ENCODE peak calls at places on chromosomes 7 and 10, in four cellular contexts. A is H1, G is IMR-90, I is mesendoderm. D is an unnamed sample.
A peak's percentile ranks its signal among the peaks of the same experiment; 100 is the strongest.

GRCh38 chr10:79322616-79323566 is 24.4 kb upstream of the PPIF start:
- DNase-seq in G (peak; percentile 92), A (no peak), I (no peak), D (no peak)

GRCh38 chr7:76011437-76011836 is 17.0 kb upstream of the TMEM120A start:
- DNase-seq in G (peak; percentile 90), A (no peak), I (no peak), D (no peak)

GRCh38 chr7:106487892-106488291 is 173.1 kb downstream of the CCDC71L start:
- DNase-seq in I (no peak), G (no peak), A (no peak), D (no peak)

GRCh38 chr10:62108768-62109430 is 159.7 kb downstream of the RTKN2 start:
- DNase-seq in I (no peak), G (no peak), A (no peak), D (no peak)

GRCh38 chr7:70738486-70738885 is 393.5 kb upstream of the GALNT17 start:
- DNase-seq in I (no peak), A (no peak), G (no peak), D (no peak)

GRCh38 chr10:18713077-18713476 is 53.8 kb downstream of the ARL5B start:
- DNase-seq in G (peak; percentile 92), I (peak; percentile 10), A (no peak), D (no peak)

GRCh38 chr10:30812018-30812851 is 182.7 kb upstream of the LYZL2 start:
- DNase-seq in I (no peak), A (no peak), G (peak; percentile 95), D (no peak)

GRCh38 chr7:117285821-117286220 is 37.0 kb downstream of the WNT2 start:
- DNase-seq in G (peak; percentile 59), I (no peak), A (no peak), D (no peak)

GRCh38 chr10:3805791-3806381 is 20.9 kb upstream of the KLF6 start:
- DNase-seq in G (peak; percentile 77), I (peak; percentile 98), A (no peak), D (peak; percentile 69)

GRCh38 chr10:101230185-101230917 is 1.1 kb upstream of the LBX1 start:
- DNase-seq in A (no peak), G (no peak), I (no peak), D (no peak)

GRCh38 chr10:105800626-105801025 is 1159.5 kb downstream of the SORCS3 start:
- DNase-seq in A (no peak), G (no peak), I (peak; percentile 11), D (no peak)

GRCh38 chr7:151851782-151852181 is 25.1 kb downstream of the PRKAG2 start:
- DNase-seq in I (no peak), A (no peak), G (no peak), D (no peak)

GRCh38 chr7:105999256-105999655 is 36.2 kb downstream of the CDHR3 start:
- DNase-seq in I (no peak), A (no peak), G (no peak), D (no peak)

GRCh38 chr10:17227367-17228080 is 517 bp upstream of the VIM start:
- DNase-seq in G (peak; percentile 39), I (peak; percentile 37), A (no peak), D (no peak)

GRCh38 chr10:987635-987905 is 664 bp upstream of the GTPBP4 start:
- DNase-seq in I (peak; percentile 41), G (peak; percentile 35), A (no peak), D (peak; percentile 28)

GRCh38 chr10:63757067-63757466 is 235.9 kb downstream of the REEP3 start:
- DNase-seq in G (no peak), A (no peak), I (no peak), D (no peak)

GRCh38 chr10:2835950-2836349 is 231.4 kb upstream of the PFKP start:
- DNase-seq in G (no peak), A (no peak), I (no peak), D (no peak)

GRCh38 chr10:133226251-133226808 is 3.7 kb upstream of the UTF1 start:
- DNase-seq in G (no peak), A (no peak), I (no peak), D (no peak)

GRCh38 chr7:129452589-129453231 is 18.5 kb downstream of the STRIP2 start:
- DNase-seq in A (no peak), G (no peak), I (no peak), D (no peak)

GRCh38 chr7:55555160-55555559 is 17.1 kb downstream of the VOPP1 start:
- DNase-seq in A (no peak), I (no peak), G (no peak), D (peak; percentile 59)

GRCh38 chr10:4023997-4024396 is 239.0 kb upstream of the KLF6 start:
- DNase-seq in A (no peak), I (no peak), G (peak; percentile 27), D (no peak)

GRCh38 chr10:4391683-4392082 is 434.3 kb upstream of the AKR1E2 start:
- DNase-seq in I (peak; percentile 83), A (peak; percentile 59), G (no peak), D (no peak)

GRCh38 chr7:47902013-47902412 is 46.3 kb downstream of the PKD1L1 start:
- DNase-seq in G (no peak), A (no peak), I (no peak), D (no peak)

GRCh38 chr10:131512852-131513251 is 201.3 kb upstream of the TCERG1L start:
- DNase-seq in G (no peak), I (no peak), A (no peak), D (no peak)

GRCh38 chr7:157544226-157544625 is 207.4 kb downstream of the DNAJB6 start:
- DNase-seq in I (no peak), G (no peak), A (no peak), D (no peak)

GRCh38 chr7:138834583-138834982 is 36.6 kb upstream of the ATP6V0A4 start:
- DNase-seq in G (no peak), A (no peak), I (no peak), D (no peak)

GRCh38 chr7:11605749-11606148 is 226.2 kb downstream of the THSD7A start:
- DNase-seq in I (no peak), A (no peak), G (no peak), D (no peak)

GRCh38 chr10:29736325-29737208 is 101.8 kb upstream of the SVIL start:
- DNase-seq in I (peak; percentile 79), G (peak; percentile 55), A (peak; percentile 74), D (peak; percentile 68)

GRCh38 chr7:159098795-159099194 is 45.9 kb downstream of the VIPR2 start:
- DNase-seq in G (no peak), I (no peak), A (peak; percentile 33), D (peak; percentile 25)

GRCh38 chr10:29621161-29621560 is 13.6 kb downstream of the SVIL start:
- DNase-seq in G (peak; percentile 19), I (peak; percentile 90), A (no peak), D (no peak)

GRCh38 chr7:129295015-129295423 is 70.2 kb downstream of the AHCYL2 start:
- DNase-seq in A (no peak), G (peak; percentile 58), I (no peak), D (no peak)

GRCh38 chr10:24851595-24851994 is 100.8 kb downstream of the PRTFDC1 start:
- DNase-seq in G (peak; percentile 54), I (no peak), A (no peak), D (no peak)

GRCh38 chr7:30840176-30841024 is 69.2 kb downstream of the MINDY4 start:
- DNase-seq in A (no peak), I (no peak), G (no peak), D (no peak)

GRCh38 chr10:83212632-83213349 is 926.5 kb upstream of the GHITM start:
- DNase-seq in I (peak; percentile 22), A (no peak), G (no peak), D (no peak)

GRCh38 chr10:53719658-53720057 is 947.1 kb upstream of the MBL2 start:
- DNase-seq in A (no peak), G (no peak), I (no peak), D (no peak)
- H4K5ac ChIP-seq in A (no peak overlapping the region), G (no peak overlapping the region), I (no peak overlapping the region), D (no peak overlapping the region)

GRCh38 chr10:35885076-35885475 is 243.0 kb upstream of the FZD8 start:
- DNase-seq in I (no peak), A (no peak), G (no peak), D (no peak)
- H4K5ac ChIP-seq in I (no peak overlapping the region), A (no peak overlapping the region), G (no peak overlapping the region), D (no peak overlapping the region)

GRCh38 chr10:124504711-124505110 is 43.1 kb downstream of the LHPP start:
- DNase-seq in A (no peak), G (no peak), I (no peak), D (no peak)

GRCh38 chr10:124497196-124497990 is 35.8 kb downstream of the LHPP start:
- DNase-seq in A (no peak), I (no peak), G (no peak), D (no peak)

GRCh38 chr10:124498071-124498470 is 36.4 kb downstream of the LHPP start:
- DNase-seq in I (no peak), A (no peak), G (no peak), D (no peak)

GRCh38 chr10:124496620-124497019 is 35.0 kb downstream of the LHPP start:
- DNase-seq in I (no peak), A (no peak), G (no peak), D (no peak)

DNA sequence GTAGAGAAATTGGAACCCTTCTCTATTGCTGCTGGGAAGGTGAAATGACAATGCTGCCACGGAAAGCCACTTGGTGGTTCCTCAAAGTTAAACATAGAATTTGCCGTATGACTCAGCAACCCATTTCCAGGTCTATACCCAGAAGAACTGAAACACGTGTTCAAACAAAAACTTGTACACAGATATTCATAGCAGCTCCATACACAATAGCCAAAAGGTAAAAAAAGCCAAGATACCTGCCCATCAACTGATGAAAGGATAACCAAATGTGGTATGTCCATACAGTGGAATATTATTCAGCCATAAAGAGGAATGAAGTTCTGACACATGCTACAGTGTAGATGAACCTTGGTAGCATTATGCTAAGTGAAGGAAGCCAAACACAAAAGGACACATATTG is 39.1 kb downstream of the LHPP start:
- DNase-seq in A (no peak), G (no peak), I (no peak), D (no peak)
- H4K5ac ChIP-seq in A (no peak overlapping the region), G (no peak overlapping the region), I (no peak overlapping the region), D (no peak overlapping the region)

GRCh38 chr10:126290232-126290631 is 98.0 kb downstream of the ADAM12 start:
- DNase-seq in G (no peak), A (no peak), I (no peak), D (no peak)
- H4K5ac ChIP-seq in G (no peak overlapping the region), A (no peak overlapping the region), I (no peak overlapping the region), D (no peak overlapping the region)

DNA sequence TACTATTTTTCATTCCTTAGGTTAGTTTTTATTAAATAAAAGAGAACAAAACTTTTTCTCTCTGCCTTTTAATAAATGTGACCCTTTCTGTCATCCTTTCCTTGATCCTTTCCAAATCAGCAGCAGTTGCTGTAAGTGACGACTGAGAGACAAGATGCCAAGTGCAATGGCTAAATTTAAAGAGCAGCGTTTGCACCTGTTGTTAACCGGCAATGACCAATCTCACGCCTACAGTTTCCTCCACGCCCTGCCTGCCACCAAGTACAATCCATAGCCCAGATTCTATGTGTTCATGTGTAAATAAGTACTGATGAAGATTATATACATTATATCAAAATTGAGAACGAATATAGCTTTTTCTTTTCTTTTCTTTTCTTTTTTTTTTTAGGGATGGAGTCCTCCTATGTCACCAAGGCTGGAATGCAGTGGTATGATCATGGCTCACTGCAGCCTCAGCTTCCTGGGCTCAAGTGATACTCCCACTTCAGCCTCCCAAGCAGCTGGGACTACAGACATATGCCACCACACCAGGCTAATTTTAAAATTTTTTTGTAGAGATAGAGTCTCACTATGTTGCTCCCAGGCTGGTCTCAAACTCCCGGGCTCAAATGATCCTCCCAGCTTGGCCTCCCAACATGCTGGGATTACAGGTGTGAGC is 6.5 kb upstream of the MCU start:
- DNase-seq in I (no peak), A (no peak), G (no peak), D (no peak)
- H4K5ac ChIP-seq in I (no peak overlapping the region), A (no peak overlapping the region), G (no peak overlapping the region), D (no peak overlapping the region)